ENCODE peak calls at places on chromosomes 1 and 21, in eight cellular contexts. Z, I, A, E, T, X, N and C are unnamed samples.
A peak's percentile ranks its signal among the peaks of the same experiment; 100 is the strongest.

GRCh38 chr1:55443175-55443933 is 228.2 kb upstream of the USP24 start:
- DNase-seq in Z (peak; percentile 60), I (peak; percentile 100), A (peak; percentile 75), E (no peak), T (peak; percentile 93), X (no peak), N (peak; percentile 99), C (no peak)

GRCh38 chr1:222974496-222974895 is 159.7 kb downstream of the DISP1 start:
- DNase-seq in Z (no peak), I (peak; percentile 96), A (peak; percentile 46), E (no peak), T (no peak), X (no peak), N (peak; percentile 95), C (no peak)

GRCh38 chr1:9816199-9816598 is 7.6 kb downstream of the CLSTN1 start:
- DNase-seq in Z (no peak), I (peak; percentile 77), A (no peak), E (no peak), T (no peak), X (no peak), N (no peak), C (no peak)

GRCh38 chr1:41898191-41898713 is 20.5 kb downstream of the HIVEP3 start:
- DNase-seq in Z (no peak), I (peak; percentile 75), A (peak; percentile 59), E (peak; percentile 55), T (no peak), X (peak; percentile 49), N (no peak), C (no peak)

GRCh38 chr21:38054334-38054733 is 138.1 kb upstream of the KCNJ6 start:
- DNase-seq in Z (no peak), I (no peak), A (no peak), E (no peak), T (no peak), X (no peak), N (no peak), C (no peak)

GRCh38 chr1:117967900-117968299 is 38.4 kb downstream of the WDR3 start:
- DNase-seq in Z (no peak), I (peak; percentile 59), A (peak; percentile 74), E (no peak), T (no peak), X (no peak), N (no peak), C (peak; percentile 51)

GRCh38 chr1:58412071-58412580 is 134.4 kb downstream of the OMA1 start:
- DNase-seq in Z (no peak), I (peak; percentile 57), A (peak; percentile 9), E (no peak), T (no peak), X (no peak), N (no peak), C (no peak)

GRCh38 chr1:34590211-34590623 is 164.6 kb upstream of the GJB5 start:
- DNase-seq in Z (peak; percentile 19), I (no peak), A (peak; percentile 59), E (peak; percentile 77), T (no peak), X (no peak), N (no peak), C (no peak)

GRCh38 chr1:27233677-27234053 is 767 bp upstream of the WDTC1 start:
- DNase-seq in Z (no peak), I (no peak), A (no peak), E (no peak), T (no peak), X (no peak), N (no peak), C (no peak)

GRCh38 chr1:204493145-204493881 is 1.3 kb downstream of the PIK3C2B start:
- DNase-seq in Z (no peak), I (peak; percentile 93), A (peak; percentile 53), E (no peak), T (peak; percentile 91), X (no peak), N (peak; percentile 62), C (no peak)

GRCh38 chr21:14972678-14973077 is 92.1 kb downstream of the NRIP1 start:
- DNase-seq in Z (no peak), I (no peak), A (no peak), E (no peak), T (no peak), X (no peak), N (no peak), C (no peak)

GRCh38 chr1:152440635-152441471 is 26.8 kb upstream of the CRNN start:
- DNase-seq in Z (peak; percentile 63), I (peak; percentile 81), A (peak; percentile 64), E (no peak), T (no peak), X (no peak), N (no peak), C (no peak)

GRCh38 chr1:179121159-179121938 is 39.5 kb downstream of the TOR3A start:
- DNase-seq in Z (peak; percentile 28), I (peak; percentile 82), A (peak; percentile 26), E (no peak), T (no peak), X (no peak), N (peak; percentile 46), C (no peak)

GRCh38 chr1:56263908-56264307 is 315.5 kb downstream of the PLPP3 start:
- DNase-seq in Z (no peak), I (no peak), A (no peak), E (no peak), T (no peak), X (no peak), N (no peak), C (no peak)

GRCh38 chr1:42680921-42681683 is 1.1 kb upstream of the YBX1 start:
- DNase-seq in Z (no peak), I (peak; percentile 33), A (peak; percentile 30), E (no peak), T (no peak), X (no peak), N (no peak), C (no peak)

GRCh38 chr1:84949664-84950063 is 47.2 kb downstream of the MCOLN2 start:
- DNase-seq in Z (no peak), I (no peak), A (no peak), E (no peak), T (no peak), X (no peak), N (no peak), C (no peak)

GRCh38 chr21:44299085-44299457 is 782 bp upstream of the PFKL start:
- DNase-seq in Z (no peak), I (peak; percentile 26), A (peak; percentile 12), E (no peak), T (no peak), X (no peak), N (no peak), C (no peak)

GRCh38 chr21:44298301-44298700 is 1.6 kb upstream of the PFKL start:
- DNase-seq in Z (no peak), I (peak; percentile 3), A (peak; percentile 28), E (no peak), T (no peak), X (no peak), N (no peak), C (no peak)

GRCh38 chr21:44296916-44297315 is 2.9 kb upstream of the PFKL start:
- DNase-seq in Z (no peak), I (no peak), A (no peak), E (no peak), T (no peak), X (no peak), N (no peak), C (no peak)

GRCh38 chr21:44296103-44296519 is 3.7 kb upstream of the PFKL start:
- DNase-seq in Z (no peak), I (no peak), A (no peak), E (no peak), T (no peak), X (no peak), N (no peak), C (no peak)

DNA sequence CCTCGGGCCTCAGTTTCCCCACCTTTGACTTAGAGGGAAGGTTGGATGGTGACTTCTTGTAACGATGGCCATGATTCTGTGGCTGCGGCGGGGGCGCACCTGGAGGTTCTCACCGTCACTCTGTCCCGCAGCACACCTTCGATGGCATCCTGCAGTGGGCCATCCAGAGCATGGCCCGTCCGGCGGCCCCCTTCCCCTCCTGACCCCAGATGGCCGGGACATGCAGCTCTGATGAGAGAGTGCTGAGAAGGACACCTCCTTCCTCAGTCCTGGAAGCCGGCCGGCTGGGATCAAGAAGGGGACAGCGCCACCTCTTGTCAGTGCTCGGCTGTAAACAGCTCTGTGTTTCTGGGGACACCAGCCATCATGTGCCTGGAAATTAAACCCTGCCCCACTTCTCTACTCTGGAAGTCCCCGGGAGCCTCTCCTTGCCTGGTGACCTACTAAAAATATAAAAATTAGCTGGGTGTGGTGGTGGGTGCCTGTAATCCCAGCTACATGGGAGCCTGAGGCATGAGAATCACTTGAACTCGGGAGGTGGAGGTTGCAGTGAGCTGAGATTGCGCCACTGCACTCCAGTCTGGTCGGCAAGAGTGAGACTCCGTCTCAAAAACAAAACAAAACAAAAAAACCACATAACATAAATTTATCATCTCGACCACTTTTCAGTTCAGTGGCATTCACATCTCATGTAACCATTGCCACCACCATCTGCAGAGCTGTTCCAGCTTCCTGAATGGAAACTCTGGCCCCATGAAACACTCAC is 2.1 kb upstream of the PFKL start:
- DNase-seq in Z (peak; percentile 58), I (peak; percentile 81), A (peak; percentile 62), E (peak; percentile 87), T (peak; percentile 94), X (peak; percentile 94), N (peak; percentile 46), C (peak; percentile 31)
- TF ChIP-seq CTCF in Z (peak; percentile 84), I (peak; percentile 78), A (peak; percentile 91), E (peak; percentile 85), T (peak; percentile 85), X (peak; percentile 91), N (peak; percentile 86), C (peak; percentile 80)

GRCh38 chr1:208731976-208732821 is 488.0 kb upstream of the PLXNA2 start:
- DNase-seq in Z (no peak), I (peak; percentile 2), A (peak; percentile 17), E (no peak), T (no peak), X (no peak), N (no peak), C (no peak)
- TF ChIP-seq CTCF in Z (no peak), I (no peak), A (no peak), E (no peak), T (no peak), X (no peak), N (no peak), C (no peak)

GRCh38 chr1:40634901-40635655 is 30.4 kb downstream of the RIMS3 start:
- DNase-seq in Z (no peak), I (peak; percentile 10), A (peak; percentile 40), E (no peak), T (no peak), X (no peak), N (no peak), C (no peak)
- TF ChIP-seq CTCF in Z (no peak), I (no peak), A (no peak), E (no peak), T (no peak), X (no peak), N (no peak), C (no peak)

DNA sequence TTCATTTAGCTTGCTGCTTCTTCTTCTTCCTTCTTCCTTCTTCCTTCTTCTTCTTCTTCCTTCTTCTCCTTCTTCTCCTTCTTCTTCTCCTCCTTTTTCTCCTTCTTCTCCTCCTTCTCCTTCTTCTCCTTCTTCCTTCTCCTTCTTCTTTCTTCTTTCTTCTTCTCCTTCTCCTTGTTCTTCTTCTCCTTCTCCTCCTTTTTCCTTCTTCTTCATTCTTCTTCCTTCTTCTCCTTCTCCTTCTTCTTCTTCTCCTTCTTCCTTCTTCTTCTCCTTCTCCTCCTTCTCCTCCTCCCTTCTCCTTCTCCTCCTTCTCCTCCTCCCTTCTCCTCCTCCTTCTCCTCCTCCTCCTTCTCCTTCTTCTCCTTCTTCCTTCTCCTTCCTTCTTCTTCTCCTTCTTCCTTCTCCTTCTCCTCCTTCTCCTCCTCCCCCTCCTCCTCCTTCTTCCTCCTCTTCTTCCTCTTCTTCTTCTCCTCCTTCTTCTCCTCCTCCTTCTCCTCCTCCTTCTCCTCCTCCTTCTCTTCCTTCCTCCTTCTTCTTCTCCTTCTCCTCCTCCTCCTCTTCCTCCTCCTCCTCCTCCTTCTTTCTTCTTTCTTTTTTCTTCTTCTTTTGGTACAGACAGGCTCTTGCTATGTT is 110.1 kb downstream of the ST3GAL3 start:
- DNase-seq in Z (no peak), I (no peak), A (no peak), E (no peak), T (no peak), X (no peak), N (no peak), C (no peak)
- TF ChIP-seq CTCF in Z (no peak), I (no peak), A (no peak), E (no peak), T (no peak), X (no peak), N (no peak), C (no peak)